ENCODE peak calls at places on chromosomes 13 and 19, in six cellular contexts. One of them, this sample, is unnamed.

GRCh38 chr13:25114220-25114619 is 18.3 kb downstream of the PABPC3 start:
- DNase-seq in endothelial cell: peak
- DNase-seq in OCI-LY7: peak
- DNase-seq in AG04450: peak
- DNase-seq in mammary epithelial cell: peak
- DNase-seq in pancreas: peak
- DNase-seq in this sample: peak

GRCh38 chr13:74134777-74135305 is 637 bp upstream of the KLF12 start:
- DNase-seq in endothelial cell: peak
- DNase-seq in OCI-LY7: peak
- DNase-seq in AG04450: no peak
- DNase-seq in mammary epithelial cell: no peak
- DNase-seq in pancreas: peak
- DNase-seq in this sample: peak

GRCh38 chr13:46553521-46553885 is 533 bp downstream of the LRCH1 start:
- DNase-seq in endothelial cell: peak
- DNase-seq in OCI-LY7: no peak
- DNase-seq in AG04450: no peak
- DNase-seq in mammary epithelial cell: no peak
- DNase-seq in pancreas: peak
- DNase-seq in this sample: peak

GRCh38 chr13:113598081-113598410 is 13.5 kb downstream of the TFDP1 start:
- DNase-seq in endothelial cell: no peak
- DNase-seq in OCI-LY7: no peak
- DNase-seq in AG04450: no peak
- DNase-seq in mammary epithelial cell: no peak
- DNase-seq in pancreas: no peak
- DNase-seq in this sample: peak

GRCh38 chr13:29791997-29792775 is 58.2 kb downstream of the UBL3 start:
- DNase-seq in endothelial cell: no peak
- DNase-seq in OCI-LY7: no peak
- DNase-seq in AG04450: no peak
- DNase-seq in mammary epithelial cell: no peak
- DNase-seq in pancreas: no peak
- DNase-seq in this sample: no peak

GRCh38 chr13:32878172-32878571 is 138.1 kb upstream of the KL start:
- DNase-seq in endothelial cell: no peak
- DNase-seq in OCI-LY7: no peak
- DNase-seq in AG04450: no peak
- DNase-seq in mammary epithelial cell: peak
- DNase-seq in pancreas: no peak
- DNase-seq in this sample: no peak

GRCh38 chr19:22263121-22263520 is 23.1 kb upstream of the ZNF729 start:
- DNase-seq in endothelial cell: no peak
- DNase-seq in OCI-LY7: no peak
- DNase-seq in AG04450: no peak
- DNase-seq in mammary epithelial cell: no peak
- DNase-seq in pancreas: no peak
- DNase-seq in this sample: no peak

GRCh38 chr19:18464646-18465045 is 26.7 kb upstream of the ISYNA1 start:
- DNase-seq in endothelial cell: no peak
- DNase-seq in OCI-LY7: no peak
- DNase-seq in AG04450: peak
- DNase-seq in mammary epithelial cell: no peak
- DNase-seq in pancreas: no peak
- DNase-seq in this sample: no peak

GRCh38 chr13:69580255-69580654 is 527.4 kb upstream of the ATXN8OS start:
- DNase-seq in endothelial cell: no peak
- DNase-seq in OCI-LY7: no peak
- DNase-seq in AG04450: no peak
- DNase-seq in mammary epithelial cell: peak
- DNase-seq in pancreas: no peak
- DNase-seq in this sample: no peak

DNA sequence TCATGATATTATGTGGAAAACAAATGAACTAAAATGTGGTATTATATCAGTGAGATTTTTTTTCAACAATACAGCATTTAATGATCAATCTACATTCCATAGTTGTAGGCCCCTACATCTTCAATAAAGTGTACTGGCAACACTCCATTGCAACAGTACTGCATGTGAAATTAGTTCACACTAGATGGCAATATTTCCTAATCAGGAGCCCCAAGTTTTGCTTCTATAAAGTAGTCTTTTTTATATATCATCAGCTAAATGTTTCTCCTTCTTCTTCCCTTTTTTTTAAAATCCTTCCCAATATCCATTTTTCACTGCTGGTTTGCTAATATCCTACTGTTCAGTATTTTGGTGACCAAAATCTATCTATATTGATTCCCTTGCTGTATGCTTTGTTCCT is 528.3 kb upstream of the ATXN8OS start:
- DNase-seq in endothelial cell: no peak
- DNase-seq in OCI-LY7: no peak
- DNase-seq in AG04450: no peak
- DNase-seq in mammary epithelial cell: peak
- DNase-seq in pancreas: no peak
- DNase-seq in this sample: no peak
- TF ChIP-seq CTCF in endothelial cell: no peak
- TF ChIP-seq CTCF in OCI-LY7: peak
- TF ChIP-seq CTCF in AG04450: no peak
- TF ChIP-seq CTCF in mammary epithelial cell: peak
- TF ChIP-seq CTCF in pancreas: no peak
- TF ChIP-seq CTCF in this sample: no peak

DNA sequence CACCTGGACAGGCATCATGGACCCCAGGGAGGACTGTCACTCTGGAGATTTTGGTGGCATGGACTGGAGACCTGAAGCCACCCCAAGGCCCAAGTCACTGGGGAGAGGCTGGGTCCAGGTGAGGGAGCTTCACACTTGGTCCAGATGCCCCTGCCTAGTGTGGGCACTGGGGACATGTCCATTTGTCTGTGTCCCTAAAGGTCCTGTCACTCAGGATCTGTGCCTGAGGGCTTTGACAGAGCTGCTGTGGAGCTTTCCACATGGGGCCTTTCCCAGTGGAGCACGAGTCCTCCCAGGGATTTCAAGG is 40.5 kb upstream of the CEACAM8 start:
- DNase-seq in endothelial cell: no peak
- DNase-seq in OCI-LY7: no peak
- DNase-seq in AG04450: no peak
- DNase-seq in mammary epithelial cell: no peak
- DNase-seq in pancreas: no peak
- DNase-seq in this sample: no peak
- TF ChIP-seq CTCF in endothelial cell: no peak
- TF ChIP-seq CTCF in OCI-LY7: peak
- TF ChIP-seq CTCF in AG04450: no peak
- TF ChIP-seq CTCF in mammary epithelial cell: no peak
- TF ChIP-seq CTCF in pancreas: no peak
- TF ChIP-seq CTCF in this sample: no peak

DNA sequence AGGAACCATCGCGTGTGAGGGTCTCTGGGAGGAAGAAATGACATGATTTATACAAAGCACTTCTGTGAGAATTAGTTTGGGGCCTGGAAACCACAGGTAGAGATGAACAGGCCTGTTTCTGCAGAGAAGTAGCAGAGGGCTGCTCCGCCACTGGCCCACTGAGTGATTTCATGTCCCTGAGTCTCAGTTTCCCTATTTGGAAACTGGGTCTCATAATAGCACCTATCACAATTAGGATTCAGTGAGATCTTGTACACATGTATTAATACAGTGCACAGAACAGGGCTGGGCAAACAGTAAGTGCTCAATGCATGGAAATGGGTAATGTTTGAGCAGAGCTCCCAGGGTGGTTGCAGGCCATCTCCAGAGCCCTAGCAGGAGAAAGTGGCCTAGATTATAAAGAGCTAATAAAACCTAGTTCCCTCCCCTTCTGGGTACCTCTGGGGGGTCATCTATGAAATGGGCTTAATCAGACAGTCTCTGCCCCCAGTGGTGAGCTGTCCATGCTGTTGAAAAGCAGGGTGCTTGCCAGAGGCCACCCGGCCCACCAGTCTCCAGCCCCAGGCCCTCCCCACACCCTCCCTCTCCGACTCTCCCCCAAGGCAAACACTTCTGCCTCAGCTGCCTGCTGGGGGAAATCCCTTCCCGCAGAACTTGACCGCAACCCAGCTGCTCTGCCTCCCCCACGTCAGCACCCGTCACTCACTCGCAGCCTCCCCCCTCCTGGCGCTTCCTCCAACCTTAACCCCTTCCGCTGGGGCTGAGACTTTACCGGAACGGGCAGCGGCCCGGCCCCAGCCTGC is 4.5 kb downstream of the BCL3 start:
- DNase-seq in endothelial cell: peak
- DNase-seq in OCI-LY7: peak
- DNase-seq in AG04450: peak
- DNase-seq in mammary epithelial cell: peak
- DNase-seq in pancreas: peak
- DNase-seq in this sample: peak
- TF ChIP-seq CTCF in endothelial cell: no peak
- TF ChIP-seq CTCF in OCI-LY7: peak
- TF ChIP-seq CTCF in AG04450: no peak
- TF ChIP-seq CTCF in mammary epithelial cell: no peak
- TF ChIP-seq CTCF in pancreas: no peak
- TF ChIP-seq CTCF in this sample: no peak

GRCh38 chr19:56348289-56348877 is 33.7 kb upstream of the ZSCAN5A start:
- DNase-seq in endothelial cell: no peak
- DNase-seq in OCI-LY7: peak
- DNase-seq in AG04450: no peak
- DNase-seq in mammary epithelial cell: peak
- DNase-seq in pancreas: no peak
- DNase-seq in this sample: no peak
- TF ChIP-seq CTCF in endothelial cell: peak
- TF ChIP-seq CTCF in OCI-LY7: peak
- TF ChIP-seq CTCF in AG04450: peak
- TF ChIP-seq CTCF in mammary epithelial cell: peak
- TF ChIP-seq CTCF in pancreas: no peak
- TF ChIP-seq CTCF in this sample: no peak

DNA sequence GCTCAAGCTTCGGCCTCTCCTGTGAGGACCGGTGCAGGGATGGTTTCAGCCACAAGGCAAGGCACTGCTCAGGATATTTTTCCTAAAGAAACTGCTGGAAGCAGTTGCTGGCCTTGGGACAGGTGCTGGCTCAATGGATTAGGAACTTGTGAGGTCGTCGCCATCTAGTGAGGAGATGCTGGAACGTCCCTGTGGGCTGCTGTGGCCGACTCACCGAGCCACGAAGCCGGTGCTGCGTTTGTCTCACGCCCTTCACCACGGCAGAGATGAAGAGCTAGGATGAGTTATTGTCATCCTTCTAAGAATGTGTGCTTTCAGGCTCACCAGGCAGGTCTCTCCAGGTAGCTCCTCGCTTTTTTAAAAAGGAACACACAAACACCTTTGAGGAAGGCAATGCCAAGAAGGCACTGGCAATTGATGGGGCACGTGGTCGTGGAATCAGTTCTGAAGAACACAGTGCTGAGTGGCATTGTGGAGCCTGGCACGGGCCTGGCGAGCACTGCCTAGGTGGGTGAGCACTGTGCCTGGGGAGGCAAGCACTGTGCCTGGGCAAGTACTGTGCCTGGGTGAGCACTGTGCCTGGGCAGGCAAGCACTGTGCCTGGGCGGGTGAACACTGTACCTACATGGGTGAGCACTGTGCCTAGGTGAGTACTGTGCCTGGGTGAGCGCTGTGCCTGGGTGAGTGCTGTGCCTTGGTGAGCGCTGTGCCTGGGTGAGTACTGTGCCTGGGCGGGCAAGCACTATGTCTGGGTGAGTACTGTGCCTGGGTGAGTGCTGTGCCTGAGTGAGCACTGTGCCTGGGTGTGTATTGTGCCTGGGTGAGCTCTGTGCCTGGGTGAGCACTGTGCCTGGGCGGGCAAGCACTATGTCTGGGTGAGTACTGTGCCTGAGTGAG is 140.4 kb downstream of the TEX29 start:
- DNase-seq in endothelial cell: peak
- DNase-seq in OCI-LY7: peak
- DNase-seq in AG04450: peak
- DNase-seq in mammary epithelial cell: peak
- DNase-seq in pancreas: peak
- DNase-seq in this sample: no peak
- TF ChIP-seq CTCF in endothelial cell: no peak
- TF ChIP-seq CTCF in OCI-LY7: peak
- TF ChIP-seq CTCF in AG04450: peak
- TF ChIP-seq CTCF in mammary epithelial cell: peak
- TF ChIP-seq CTCF in pancreas: peak
- TF ChIP-seq CTCF in this sample: no peak

GRCh38 chr19:3987619-3988371 is 2.5 kb upstream of the EEF2 start:
- DNase-seq in endothelial cell: peak
- DNase-seq in OCI-LY7: peak
- DNase-seq in AG04450: peak
- DNase-seq in mammary epithelial cell: peak
- DNase-seq in pancreas: peak
- DNase-seq in this sample: peak
- TF ChIP-seq CTCF in endothelial cell: peak
- TF ChIP-seq CTCF in OCI-LY7: peak
- TF ChIP-seq CTCF in AG04450: peak
- TF ChIP-seq CTCF in mammary epithelial cell: peak
- TF ChIP-seq CTCF in pancreas: peak
- TF ChIP-seq CTCF in this sample: peak

DNA sequence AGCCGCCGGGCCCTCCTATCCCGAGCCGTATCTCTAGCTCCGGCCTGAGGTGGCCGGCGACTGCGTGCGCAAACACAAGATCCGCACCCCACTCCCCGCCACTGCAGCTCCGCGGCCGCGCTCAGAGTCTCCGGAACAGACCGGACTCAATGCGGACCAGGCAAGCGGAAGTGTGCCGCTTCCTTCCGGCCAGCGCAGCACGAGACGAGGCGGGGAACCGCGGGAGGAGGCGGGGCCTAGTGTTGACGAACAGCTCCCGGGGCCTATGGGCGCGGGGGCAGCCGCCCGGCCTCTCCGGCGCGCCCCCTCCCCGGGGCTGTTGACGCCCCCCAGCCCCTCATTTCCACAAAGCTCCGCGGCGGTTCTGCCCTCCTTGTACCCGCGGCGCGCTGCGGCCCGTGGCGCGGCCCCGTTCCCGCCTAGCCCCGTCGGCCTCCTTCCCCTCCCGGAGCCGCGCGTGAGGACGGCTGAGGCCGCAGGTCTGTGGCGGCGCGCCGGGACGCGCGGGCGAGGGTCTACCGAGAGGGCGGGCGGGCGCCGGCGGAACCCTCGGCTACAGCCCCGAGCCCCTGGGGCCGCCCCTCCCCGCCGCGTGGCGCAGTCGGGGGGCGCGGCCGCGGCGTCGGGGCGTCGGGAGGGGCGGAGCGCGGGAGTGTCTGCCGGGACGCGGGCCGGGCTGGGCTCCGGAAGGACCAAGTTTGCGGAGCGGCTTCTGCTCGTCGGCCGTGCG is at the start of gene DPY19L3:
- DNase-seq in endothelial cell: peak
- DNase-seq in OCI-LY7: peak
- DNase-seq in AG04450: peak
- DNase-seq in mammary epithelial cell: peak
- DNase-seq in pancreas: peak
- DNase-seq in this sample: peak
- TF ChIP-seq CTCF in endothelial cell: no peak
- TF ChIP-seq CTCF in OCI-LY7: no peak
- TF ChIP-seq CTCF in AG04450: no peak
- TF ChIP-seq CTCF in mammary epithelial cell: no peak
- TF ChIP-seq CTCF in pancreas: no peak
- TF ChIP-seq CTCF in this sample: no peak